ENCODE peak calls at places on chromosome 7, in nine cellular contexts. F, S, G, U, Q, A, Y, D and V are unnamed samples.

GRCh38 chr7:84190016-84190705 is 4.4 kb downstream of the SEMA3A start:
- DNase-seq in F (no peak), G (no peak), D (peak), Y (no peak), Q (no peak), A (no peak), S (no peak), U (peak), V (no peak)

GRCh38 chr7:94174375-94174774 is 170.2 kb upstream of the BET1 start:
- DNase-seq in U (no peak), G (no peak), A (no peak), Q (no peak), Y (no peak), S (no peak), F (no peak), D (no peak), V (no peak)

GRCh38 chr7:1979591-1980560 is 252.9 kb downstream of the MAD1L1 start:
- DNase-seq in Q (no peak), D (no peak), A (no peak), U (no peak), S (peak), F (no peak), G (no peak), Y (no peak), V (peak)

GRCh38 chr7:99679400-99680191 is at the start of gene CYP3A5:
- DNase-seq in Q (no peak), F (no peak), D (peak), G (no peak), U (no peak), S (no peak), Y (no peak), A (no peak), V (no peak)

GRCh38 chr7:158824028-158824427 is 5.3 kb downstream of the ESYT2 start:
- DNase-seq in A (no peak), F (no peak), Q (no peak), S (no peak), G (no peak), U (no peak), Y (peak), D (no peak), V (no peak)

GRCh38 chr7:17598305-17598704 is 299.9 kb downstream of the AHR start:
- DNase-seq in D (no peak), F (no peak), Q (no peak), A (no peak), Y (no peak), U (no peak), S (no peak), G (no peak), V (no peak)

GRCh38 chr7:29413511-29414178 is 150.0 kb upstream of the PRR15 start:
- DNase-seq in U (no peak), G (no peak), S (no peak), Q (no peak), D (no peak), Y (no peak), A (no peak), F (no peak), V (no peak)

GRCh38 chr7:139743967-139744767 is 33.6 kb downstream of the HIPK2 start:
- DNase-seq in S (no peak), D (no peak), A (no peak), F (no peak), G (no peak), U (no peak), Y (no peak), Q (no peak), V (no peak)

GRCh38 chr7:36005876-36006275 is 147.2 kb upstream of the EEPD1 start:
- DNase-seq in S (no peak), F (no peak), G (no peak), A (no peak), U (no peak), Y (no peak), Q (no peak), D (no peak), V (no peak)

GRCh38 chr7:12549106-12549505 is 21.4 kb upstream of the SCIN start:
- DNase-seq in F (no peak), Y (no peak), A (no peak), U (peak), D (no peak), Q (no peak), G (no peak), S (no peak), V (no peak)

GRCh38 chr7:28893888-28894287 is 64.2 kb downstream of the TRIL start:
- DNase-seq in U (no peak), A (no peak), G (no peak), S (no peak), Q (no peak), F (no peak), D (no peak), Y (no peak), V (no peak)

GRCh38 chr7:140342732-140343514 is 55.4 kb downstream of the SLC37A3 start:
- DNase-seq in F (no peak), G (no peak), U (peak), A (peak), S (peak), D (peak), Y (no peak), Q (peak), V (peak)

GRCh38 chr7:124497209-124497608 is 268.4 kb downstream of the GPR37 start:
- DNase-seq in Q (peak), S (no peak), D (peak), G (no peak), A (peak), U (no peak), Y (no peak), F (no peak), V (no peak)

GRCh38 chr7:28921822-28922221 is 36.3 kb downstream of the TRIL start:
- DNase-seq in D (peak), S (no peak), U (peak), F (peak), Y (peak), Q (peak), A (peak), G (peak), V (no peak)

GRCh38 chr7:129471402-129471827 is 30.9 kb upstream of the SMKR1 start:
- DNase-seq in A (no peak), Q (no peak), G (no peak), U (no peak), F (no peak), D (no peak), S (no peak), Y (no peak), V (no peak)

GRCh38 chr7:90594791-90595317 is 1.3 kb upstream of the CDK14 start:
- DNase-seq in S (no peak), Q (no peak), Y (no peak), U (peak), A (no peak), D (no peak), F (no peak), G (peak), V (peak)

GRCh38 chr7:157426463-157427301 is 89.9 kb downstream of the DNAJB6 start:
- DNase-seq in G (no peak), Y (no peak), S (peak), F (no peak), Q (no peak), D (no peak), U (no peak), A (no peak), V (peak)